ENCODE peak calls at places on chromosome 9, in four cellular contexts. U, X, D and G are unnamed samples.

GRCh38 chr9:112059145-112059979 is 115.7 kb downstream of the SUSD1 start:
- DNase-seq in X (peak; percentile 36), D (no peak), U (no peak), G (no peak)

GRCh38 chr9:79694676-79695400 is 123.1 kb downstream of the TLE4 start:
- DNase-seq in D (peak; percentile 81), U (peak; percentile 85), X (no peak), G (no peak)

GRCh38 chr9:90175257-90175656 is 467.4 kb downstream of the DIRAS2 start:
- DNase-seq in U (no peak), X (no peak), D (no peak), G (no peak)

GRCh38 chr9:6215562-6215961 is at the start of gene IL33:
- DNase-seq in U (no peak), D (no peak), X (peak; percentile 23), G (no peak)

GRCh38 chr9:119677811-119678530 is 308.7 kb upstream of the BRINP1 start:
- DNase-seq in U (no peak), X (peak; percentile 15), D (no peak), G (no peak)

GRCh38 chr9:111843971-111844370 is 49.2 kb upstream of the SHOC1 start:
- DNase-seq in D (no peak), U (no peak), X (no peak), G (no peak)

GRCh38 chr9:94127806-94128205 is 43.5 kb downstream of the PTPDC1 start:
- DNase-seq in D (no peak), X (no peak), U (no peak), G (no peak)

GRCh38 chr9:108119530-108120113 is 630.1 kb upstream of the KLF4 start:
- DNase-seq in X (peak; percentile 26), D (no peak), U (no peak), G (peak; percentile 54)

GRCh38 chr9:112380102-112380581 is at the start of gene HSDL2:
- DNase-seq in U (no peak), X (peak; percentile 68), D (no peak), G (no peak)

GRCh38 chr9:113957778-113958430 is 81.8 kb downstream of the ZNF618 start:
- DNase-seq in D (no peak), U (no peak), X (no peak), G (peak; percentile 45)

GRCh38 chr9:133915534-133916158 is 76.5 kb downstream of the VAV2 start:
- DNase-seq in D (no peak), X (no peak), U (no peak), G (no peak)

GRCh38 chr9:6973762-6974161 is 216.0 kb downstream of the KDM4C start:
- DNase-seq in X (no peak), U (no peak), D (no peak), G (no peak)

GRCh38 chr9:5626727-5627634 is 1.9 kb upstream of the RIC1 start:
- DNase-seq in X (peak; percentile 69), D (no peak), U (peak; percentile 26), G (peak; percentile 56)

GRCh38 chr9:13175732-13176131 is 103.8 kb downstream of the MPDZ start:
- DNase-seq in X (no peak), U (no peak), D (no peak), G (no peak)

GRCh38 chr9:88820055-88820454 is 171.2 kb upstream of the S1PR3 start:
- DNase-seq in X (no peak), U (peak; percentile 55), D (no peak), G (no peak)

GRCh38 chr9:92668746-92669526 is 995 bp downstream of the IPPK start:
- DNase-seq in X (peak; percentile 55), U (peak; percentile 76), D (peak; percentile 33), G (peak; percentile 71)

GRCh38 chr9:95736370-95736769 is 139.1 kb upstream of the ERCC6L2 start:
- DNase-seq in U (peak; percentile 72), X (no peak), D (peak; percentile 52), G (no peak)

GRCh38 chr9:87829756-87830155 is 52.9 kb upstream of the SPATA31E1 start:
- DNase-seq in X (no peak), D (no peak), U (no peak), G (no peak)

GRCh38 chr9:18238254-18238653 is 235.7 kb upstream of the ADAMTSL1 start:
- DNase-seq in D (no peak), U (peak; percentile 37), X (no peak), G (no peak)

GRCh38 chr9:75410405-75410804 is 322.1 kb downstream of the OSTF1 start:
- DNase-seq in X (no peak), D (no peak), U (peak; percentile 23), G (no peak)

GRCh38 chr9:136143215-136144001 is 24.7 kb upstream of the TMEM250 start:
- DNase-seq in X (no peak), U (peak; percentile 78), D (peak; percentile 80), G (no peak)

GRCh38 chr9:123397975-123398374 is 42.0 kb downstream of the CRB2 start:
- DNase-seq in D (no peak), X (no peak), U (no peak), G (no peak)

GRCh38 chr9:4798281-4798680 is 5.5 kb downstream of the RCL1 start:
- DNase-seq in D (no peak), U (peak; percentile 46), X (no peak), G (no peak)

GRCh38 chr9:120655005-120655622 is 59.2 kb downstream of the MEGF9 start:
- DNase-seq in U (no peak), D (no peak), X (no peak), G (no peak)

GRCh38 chr9:14813336-14814020 is 90.9 kb upstream of the CER1 start:
- DNase-seq in U (no peak), D (no peak), X (no peak), G (no peak)

GRCh38 chr9:108386859-108387384 is 468.9 kb downstream of the ACTL7B start:
- DNase-seq in X (no peak), U (no peak), D (no peak), G (no peak)

GRCh38 chr9:92395617-92396016 is 8.8 kb downstream of the OGN start:
- DNase-seq in U (no peak), X (no peak), D (no peak), G (no peak)

GRCh38 chr9:5459289-5459829 is 9.0 kb downstream of the CD274 start:
- DNase-seq in U (peak; percentile 71), D (no peak), X (no peak), G (no peak)

GRCh38 chr9:91935805-91936204 is 14.2 kb downstream of the ROR2 start:
- DNase-seq in X (no peak), D (no peak), U (no peak), G (no peak)

GRCh38 chr9:135533674-135534073 is 12.3 kb upstream of the OBP2A start:
- DNase-seq in D (no peak), X (no peak), U (no peak), G (peak; percentile 6)

GRCh38 chr9:75962186-75963036 is 71.9 kb downstream of the PCSK5 start:
- DNase-seq in U (no peak), D (no peak), X (peak; percentile 32), G (no peak)

GRCh38 chr9:116476935-116477381 is 210.1 kb upstream of the TRIM32 start:
- DNase-seq in U (no peak), D (peak; percentile 39), X (peak; percentile 69), G (peak; percentile 35)

GRCh38 chr9:20044686-20045085 is 255.8 kb upstream of the SLC24A2 start:
- DNase-seq in U (no peak), X (no peak), D (no peak), G (no peak)

GRCh38 chr9:130262771-130263170 is 2.8 kb upstream of the HMCN2 start:
- DNase-seq in X (no peak), D (no peak), U (no peak), G (no peak)
- H3K27me3 ChIP-seq in X (no peaks in the 10 kb centered on the region), D (peaks cover 41% of the 10 kb centered on the region), U (no peaks in the 10 kb centered on the region), G (peaks cover 42% of the 10 kb centered on the region)

GRCh38 chr9:137231313-137232039 is 775 bp downstream of the SLC34A3 start:
- DNase-seq in U (no peak), D (no peak), X (no peak), G (no peak)

GRCh38 chr9:137233143-137233980 is 2.7 kb downstream of the SLC34A3 start:
- DNase-seq in U (no peak), X (no peak), D (no peak), G (no peak)

GRCh38 chr9:137232510-137232909 is 1.8 kb downstream of the SLC34A3 start:
- DNase-seq in D (no peak), U (no peak), X (no peak), G (no peak)

GRCh38 chr9:137230720-137231207 is at the start of gene SLC34A3:
- DNase-seq in D (no peak), X (no peak), U (no peak), G (no peak)

DNA sequence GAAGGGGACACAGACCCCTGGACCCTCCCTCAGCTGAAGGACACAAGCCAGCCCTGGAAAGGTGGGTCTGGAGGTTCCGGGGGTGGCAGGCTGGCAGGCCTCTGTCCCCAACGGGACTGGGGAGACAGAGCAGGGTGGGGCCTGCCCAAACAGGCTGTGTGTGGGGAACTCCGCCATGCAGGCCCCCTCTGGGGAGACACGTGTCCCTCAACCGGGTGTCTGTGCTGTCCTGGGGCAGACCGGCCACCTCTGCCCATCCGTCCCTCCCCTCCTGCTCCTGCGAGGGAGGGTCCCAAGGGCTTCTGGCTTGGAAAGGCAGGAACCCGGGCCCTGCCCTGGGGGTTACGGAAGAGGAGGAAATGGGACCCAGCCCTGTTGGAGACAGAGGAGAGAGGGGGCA is 1.4 kb downstream of the SLC34A3 start:
- DNase-seq in X (no peak), U (no peak), D (no peak), G (no peak)
- H3K4me3 ChIP-seq in X (no peak overlapping the region), U (no peak overlapping the region), D (no peak overlapping the region), G (no peak overlapping the region)

GRCh38 chr9:72305102-72305546 is 59.9 kb downstream of the ZFAND5 start:
- DNase-seq in X (peak; percentile 88), D (peak; percentile 29), U (peak; percentile 96), G (peak; percentile 83)
- H3K27ac ChIP-seq in X (peak overlapping the region; percentile 33), D (no peak overlapping the region), U (no peak overlapping the region), G (peak overlapping the region; percentile 57)

GRCh38 chr9:132590318-132591182 is 8.1 kb downstream of the BARHL1 start:
- DNase-seq in D (peak; percentile 74), X (no peak), U (no peak), G (no peak)

GRCh38 chr9:132588098-132588497 is 5.7 kb downstream of the BARHL1 start:
- DNase-seq in X (no peak), D (no peak), U (no peak), G (no peak)

GRCh38 chr9:132588501-132589147 is 6.2 kb downstream of the BARHL1 start:
- DNase-seq in D (peak; percentile 73), X (no peak), U (peak; percentile 47), G (no peak)

GRCh38 chr9:132590037-132590317 is 7.6 kb downstream of the BARHL1 start:
- DNase-seq in U (no peak), X (no peak), D (peak; percentile 34), G (no peak)

DNA sequence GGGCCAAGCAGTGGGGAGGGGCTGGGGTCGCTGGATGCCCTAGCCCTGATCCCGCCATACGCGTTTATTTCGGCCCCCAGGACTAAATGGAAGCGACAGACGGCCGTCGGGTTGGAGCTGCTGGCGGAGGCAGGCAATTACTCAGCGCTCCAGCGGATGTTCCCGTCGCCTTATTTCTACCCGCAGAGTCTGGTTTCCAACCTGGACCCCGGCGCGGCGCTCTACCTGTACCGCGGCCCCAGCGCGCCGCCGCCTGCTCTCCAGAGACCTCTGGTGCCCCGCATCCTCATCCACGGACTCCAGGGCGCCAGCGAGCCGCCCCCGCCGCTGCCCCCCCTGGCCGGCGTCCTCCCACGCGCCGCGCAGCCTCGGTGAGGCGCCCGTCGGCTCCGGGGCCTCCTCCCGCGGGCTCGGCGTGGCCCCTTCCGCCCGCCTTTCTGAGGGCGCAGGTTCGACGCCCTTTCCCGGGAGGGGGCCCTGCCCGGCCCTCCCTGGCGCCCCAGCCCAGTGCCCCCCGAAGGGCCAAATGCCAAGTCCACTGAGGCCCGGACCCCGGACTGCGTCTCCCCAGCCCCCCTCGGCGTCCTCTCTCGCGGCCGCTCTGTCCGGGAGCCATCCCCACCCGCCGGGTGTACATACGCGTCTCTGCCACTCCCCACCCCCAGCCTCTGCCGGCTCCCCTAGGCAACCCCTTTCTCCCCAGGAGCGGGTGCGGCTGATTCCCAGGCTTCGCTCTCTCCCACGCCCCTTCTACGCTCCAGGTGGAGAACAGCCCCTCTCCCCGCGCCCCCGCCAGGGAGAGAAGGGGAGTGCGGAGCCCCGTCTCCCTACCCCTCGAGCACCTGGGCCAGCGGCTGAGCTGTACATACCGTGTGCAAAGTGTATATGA is 7.0 kb downstream of the BARHL1 start:
- DNase-seq in X (no peak), U (no peak), D (peak; percentile 60), G (no peak)
- H3K27me3 ChIP-seq in X (peaks cover 5% of the 10 kb centered on the region), U (peaks cover 75% of the 10 kb centered on the region), D (peaks cover 92% of the 10 kb centered on the region), G (peaks cover 71% of the 10 kb centered on the region)